ENCODE peak calls at places on chromosomes 4 and X, in ten cellular contexts. One of them, this sample, is unnamed.

GRCh38 chr4:62706423-62706822 is 1506.3 kb downstream of the ADGRL3 start:
- DNase-seq in astrocyte of the cerebellum: no peak
- DNase-seq in activated CD4-positive, alpha-beta T cell treated with anti-CD3 and anti-CD28 coated beads for 4 hours: no peak
- DNase-seq in activated T-helper 9 cell treated with anti-CD3 and anti-CD28 coated beads, Interleukin-2, amount 50 U/mL, for 16 hours: no peak
- DNase-seq in MM.1S: no peak
- DNase-seq in H4: no peak
- DNase-seq in stomach: no peak
- DNase-seq in posterior cingulate gyrus: no peak
- DNase-seq in foreskin fibroblast: no peak
- DNase-seq in colonic mucosa: no peak
- DNase-seq in this sample: no peak

GRCh38 chr4:37453361-37454262 is 209.1 kb downstream of the NWD2 start:
- DNase-seq in astrocyte of the cerebellum: no peak
- DNase-seq in activated CD4-positive, alpha-beta T cell treated with anti-CD3 and anti-CD28 coated beads for 4 hours: peak
- DNase-seq in activated T-helper 9 cell treated with anti-CD3 and anti-CD28 coated beads, Interleukin-2, amount 50 U/mL, for 16 hours: peak
- DNase-seq in MM.1S: peak
- DNase-seq in H4: peak
- DNase-seq in stomach: peak
- DNase-seq in posterior cingulate gyrus: peak
- DNase-seq in foreskin fibroblast: peak
- DNase-seq in colonic mucosa: peak
- DNase-seq in this sample: peak

GRCh38 chr4:67451464-67451863 is 93.8 kb downstream of the CENPC start:
- DNase-seq in astrocyte of the cerebellum: no peak
- DNase-seq in activated CD4-positive, alpha-beta T cell treated with anti-CD3 and anti-CD28 coated beads for 4 hours: no peak
- DNase-seq in activated T-helper 9 cell treated with anti-CD3 and anti-CD28 coated beads, Interleukin-2, amount 50 U/mL, for 16 hours: no peak
- DNase-seq in MM.1S: no peak
- DNase-seq in H4: no peak
- DNase-seq in stomach: no peak
- DNase-seq in posterior cingulate gyrus: no peak
- DNase-seq in foreskin fibroblast: peak
- DNase-seq in colonic mucosa: no peak
- DNase-seq in this sample: no peak

GRCh38 chr4:174071591-174071990 is 211.9 kb downstream of the FBXO8 start:
- DNase-seq in astrocyte of the cerebellum: no peak
- DNase-seq in activated CD4-positive, alpha-beta T cell treated with anti-CD3 and anti-CD28 coated beads for 4 hours: no peak
- DNase-seq in activated T-helper 9 cell treated with anti-CD3 and anti-CD28 coated beads, Interleukin-2, amount 50 U/mL, for 16 hours: no peak
- DNase-seq in MM.1S: no peak
- DNase-seq in H4: no peak
- DNase-seq in stomach: no peak
- DNase-seq in posterior cingulate gyrus: no peak
- DNase-seq in foreskin fibroblast: no peak
- DNase-seq in colonic mucosa: no peak
- DNase-seq in this sample: no peak

GRCh38 chr4:1991596-1992434 is 17.0 kb downstream of the NELFA start:
- DNase-seq in astrocyte of the cerebellum: no peak
- DNase-seq in activated CD4-positive, alpha-beta T cell treated with anti-CD3 and anti-CD28 coated beads for 4 hours: no peak
- DNase-seq in activated T-helper 9 cell treated with anti-CD3 and anti-CD28 coated beads, Interleukin-2, amount 50 U/mL, for 16 hours: no peak
- DNase-seq in MM.1S: no peak
- DNase-seq in H4: no peak
- DNase-seq in stomach: peak
- DNase-seq in posterior cingulate gyrus: no peak
- DNase-seq in foreskin fibroblast: no peak
- DNase-seq in colonic mucosa: no peak
- DNase-seq in this sample: no peak

GRCh38 chrX:29661290-29661689 is 554.1 kb upstream of the MAGEB2 start:
- DNase-seq in astrocyte of the cerebellum: no peak
- DNase-seq in activated CD4-positive, alpha-beta T cell treated with anti-CD3 and anti-CD28 coated beads for 4 hours: no peak
- DNase-seq in activated T-helper 9 cell treated with anti-CD3 and anti-CD28 coated beads, Interleukin-2, amount 50 U/mL, for 16 hours: no peak
- DNase-seq in MM.1S: no peak
- DNase-seq in H4: no peak
- DNase-seq in stomach: no peak
- DNase-seq in posterior cingulate gyrus: no peak
- DNase-seq in foreskin fibroblast: peak
- DNase-seq in colonic mucosa: no peak
- DNase-seq in this sample: no peak

GRCh38 chrX:111648802-111649201 is 32.2 kb upstream of the ALG13 start:
- DNase-seq in astrocyte of the cerebellum: no peak
- DNase-seq in activated CD4-positive, alpha-beta T cell treated with anti-CD3 and anti-CD28 coated beads for 4 hours: no peak
- DNase-seq in activated T-helper 9 cell treated with anti-CD3 and anti-CD28 coated beads, Interleukin-2, amount 50 U/mL, for 16 hours: no peak
- DNase-seq in MM.1S: no peak
- DNase-seq in H4: no peak
- DNase-seq in stomach: no peak
- DNase-seq in posterior cingulate gyrus: no peak
- DNase-seq in foreskin fibroblast: no peak
- DNase-seq in colonic mucosa: no peak
- DNase-seq in this sample: no peak

GRCh38 chr4:176656108-176656507 is 136.6 kb downstream of the VEGFC start:
- DNase-seq in astrocyte of the cerebellum: no peak
- DNase-seq in activated CD4-positive, alpha-beta T cell treated with anti-CD3 and anti-CD28 coated beads for 4 hours: no peak
- DNase-seq in activated T-helper 9 cell treated with anti-CD3 and anti-CD28 coated beads, Interleukin-2, amount 50 U/mL, for 16 hours: no peak
- DNase-seq in MM.1S: no peak
- DNase-seq in H4: no peak
- DNase-seq in stomach: no peak
- DNase-seq in posterior cingulate gyrus: no peak
- DNase-seq in foreskin fibroblast: peak
- DNase-seq in colonic mucosa: no peak
- DNase-seq in this sample: no peak

GRCh38 chrX:147838465-147839131 is 73.1 kb upstream of the FMR1 start:
- DNase-seq in astrocyte of the cerebellum: no peak
- DNase-seq in activated CD4-positive, alpha-beta T cell treated with anti-CD3 and anti-CD28 coated beads for 4 hours: no peak
- DNase-seq in activated T-helper 9 cell treated with anti-CD3 and anti-CD28 coated beads, Interleukin-2, amount 50 U/mL, for 16 hours: no peak
- DNase-seq in MM.1S: no peak
- DNase-seq in H4: no peak
- DNase-seq in stomach: no peak
- DNase-seq in posterior cingulate gyrus: no peak
- DNase-seq in foreskin fibroblast: no peak
- DNase-seq in colonic mucosa: no peak
- DNase-seq in this sample: peak

This sample was measured in NCI-H82.